ENCODE peak calls at places on chromosomes 1 and 21, in seven cellular contexts. One of them, this sample, is unnamed.

GRCh38 chr1:53165408-53165961 is 23.0 kb upstream of the SLC1A7 start:
- DNase-seq in nephron progenitor cell: no peak
- DNase-seq in lung: no peak
- DNase-seq in activated CD4-positive, alpha-beta memory T cell treated with anti-CD3 and anti-CD28 coated beads for 36 hours: no peak
- DNase-seq in progenitor cell of endocrine pancreas: no peak
- DNase-seq in heart left ventricle: no peak
- DNase-seq in H7: no peak
- DNase-seq in this sample: no peak

GRCh38 chr1:9887070-9887469 is 23.0 kb downstream of the CTNNBIP1 start:
- DNase-seq in nephron progenitor cell: no peak
- DNase-seq in lung: no peak
- DNase-seq in activated CD4-positive, alpha-beta memory T cell treated with anti-CD3 and anti-CD28 coated beads for 36 hours: no peak
- DNase-seq in progenitor cell of endocrine pancreas: no peak
- DNase-seq in heart left ventricle: no peak
- DNase-seq in H7: no peak
- DNase-seq in this sample: no peak

GRCh38 chr1:244296010-244296409 is 155.7 kb downstream of the ADSS2 start:
- DNase-seq in nephron progenitor cell: no peak
- DNase-seq in lung: no peak
- DNase-seq in activated CD4-positive, alpha-beta memory T cell treated with anti-CD3 and anti-CD28 coated beads for 36 hours: no peak
- DNase-seq in progenitor cell of endocrine pancreas: no peak
- DNase-seq in heart left ventricle: no peak
- DNase-seq in H7: no peak
- DNase-seq in this sample: no peak

GRCh38 chr1:116868386-116868785 is 41.3 kb upstream of the PTGFRN start:
- DNase-seq in nephron progenitor cell: no peak
- DNase-seq in lung: no peak
- DNase-seq in activated CD4-positive, alpha-beta memory T cell treated with anti-CD3 and anti-CD28 coated beads for 36 hours: no peak
- DNase-seq in progenitor cell of endocrine pancreas: no peak
- DNase-seq in heart left ventricle: no peak
- DNase-seq in H7: no peak
- DNase-seq in this sample: no peak

GRCh38 chr1:53410100-53410541 is 49.1 kb upstream of the DMRTB1 start:
- DNase-seq in nephron progenitor cell: peak; percentile 37
- DNase-seq in lung: no peak
- DNase-seq in activated CD4-positive, alpha-beta memory T cell treated with anti-CD3 and anti-CD28 coated beads for 36 hours: peak; percentile 53
- DNase-seq in progenitor cell of endocrine pancreas: no peak
- DNase-seq in heart left ventricle: no peak
- DNase-seq in H7: peak; percentile 54
- DNase-seq in this sample: no peak

GRCh38 chr1:202063093-202063492 is 52.7 kb downstream of the ELF3 start:
- DNase-seq in nephron progenitor cell: no peak
- DNase-seq in lung: no peak
- DNase-seq in activated CD4-positive, alpha-beta memory T cell treated with anti-CD3 and anti-CD28 coated beads for 36 hours: no peak
- DNase-seq in progenitor cell of endocrine pancreas: no peak
- DNase-seq in heart left ventricle: no peak
- DNase-seq in H7: peak; percentile 79
- DNase-seq in this sample: no peak

GRCh38 chr1:201376464-201377374 is 761 bp downstream of the TNNT2 start:
- DNase-seq in nephron progenitor cell: peak; percentile 71
- DNase-seq in lung: no peak
- DNase-seq in activated CD4-positive, alpha-beta memory T cell treated with anti-CD3 and anti-CD28 coated beads for 36 hours: peak; percentile 31
- DNase-seq in progenitor cell of endocrine pancreas: peak; percentile 49
- DNase-seq in heart left ventricle: no peak
- DNase-seq in H7: peak; percentile 94
- DNase-seq in this sample: no peak

GRCh38 chr1:9691108-9691445 is 39.5 kb downstream of the PIK3CD start:
- DNase-seq in nephron progenitor cell: no peak
- DNase-seq in lung: no peak
- DNase-seq in activated CD4-positive, alpha-beta memory T cell treated with anti-CD3 and anti-CD28 coated beads for 36 hours: no peak
- DNase-seq in progenitor cell of endocrine pancreas: no peak
- DNase-seq in heart left ventricle: no peak
- DNase-seq in H7: peak; percentile 10
- DNase-seq in this sample: no peak

GRCh38 chr1:38724160-38725131 is 135.1 kb downstream of the RRAGC start:
- DNase-seq in nephron progenitor cell: no peak
- DNase-seq in lung: no peak
- DNase-seq in activated CD4-positive, alpha-beta memory T cell treated with anti-CD3 and anti-CD28 coated beads for 36 hours: no peak
- DNase-seq in progenitor cell of endocrine pancreas: no peak
- DNase-seq in heart left ventricle: no peak
- DNase-seq in H7: no peak
- DNase-seq in this sample: no peak

GRCh38 chr21:38741976-38742309 is 63.8 kb upstream of the ETS2 start:
- DNase-seq in nephron progenitor cell: no peak
- DNase-seq in lung: no peak
- DNase-seq in activated CD4-positive, alpha-beta memory T cell treated with anti-CD3 and anti-CD28 coated beads for 36 hours: no peak
- DNase-seq in progenitor cell of endocrine pancreas: no peak
- DNase-seq in heart left ventricle: no peak
- DNase-seq in H7: no peak
- DNase-seq in this sample: no peak

GRCh38 chr1:53275566-53275965 is 37.2 kb upstream of the MAGOH start:
- DNase-seq in nephron progenitor cell: no peak
- DNase-seq in lung: no peak
- DNase-seq in activated CD4-positive, alpha-beta memory T cell treated with anti-CD3 and anti-CD28 coated beads for 36 hours: no peak
- DNase-seq in progenitor cell of endocrine pancreas: no peak
- DNase-seq in heart left ventricle: no peak
- DNase-seq in H7: no peak
- DNase-seq in this sample: no peak

GRCh38 chr1:52550447-52550846 is 2.4 kb downstream of the TUT4 start:
- DNase-seq in nephron progenitor cell: no peak
- DNase-seq in lung: no peak
- DNase-seq in activated CD4-positive, alpha-beta memory T cell treated with anti-CD3 and anti-CD28 coated beads for 36 hours: no peak
- DNase-seq in progenitor cell of endocrine pancreas: no peak
- DNase-seq in heart left ventricle: no peak
- DNase-seq in H7: no peak
- DNase-seq in this sample: no peak

GRCh38 chr1:162397039-162397448 is 14.9 kb downstream of the SH2D1B start:
- DNase-seq in nephron progenitor cell: no peak
- DNase-seq in lung: no peak
- DNase-seq in activated CD4-positive, alpha-beta memory T cell treated with anti-CD3 and anti-CD28 coated beads for 36 hours: no peak
- DNase-seq in progenitor cell of endocrine pancreas: no peak
- DNase-seq in heart left ventricle: no peak
- DNase-seq in H7: no peak
- DNase-seq in this sample: no peak

GRCh38 chr1:14599787-14600186 is 1.3 kb downstream of the KAZN start:
- DNase-seq in nephron progenitor cell: no peak
- DNase-seq in lung: no peak
- DNase-seq in activated CD4-positive, alpha-beta memory T cell treated with anti-CD3 and anti-CD28 coated beads for 36 hours: no peak
- DNase-seq in progenitor cell of endocrine pancreas: no peak
- DNase-seq in heart left ventricle: no peak
- DNase-seq in H7: no peak
- DNase-seq in this sample: no peak

GRCh38 chr1:37978541-37978940 is 11.3 kb downstream of the SF3A3 start:
- DNase-seq in nephron progenitor cell: no peak
- DNase-seq in lung: no peak
- DNase-seq in activated CD4-positive, alpha-beta memory T cell treated with anti-CD3 and anti-CD28 coated beads for 36 hours: no peak
- DNase-seq in progenitor cell of endocrine pancreas: no peak
- DNase-seq in heart left ventricle: no peak
- DNase-seq in H7: no peak
- DNase-seq in this sample: no peak

GRCh38 chr1:15618685-15619525 is 1.6 kb downstream of the DDI2 start:
- DNase-seq in nephron progenitor cell: no peak
- DNase-seq in lung: no peak
- DNase-seq in activated CD4-positive, alpha-beta memory T cell treated with anti-CD3 and anti-CD28 coated beads for 36 hours: no peak
- DNase-seq in progenitor cell of endocrine pancreas: no peak
- DNase-seq in heart left ventricle: no peak
- DNase-seq in H7: no peak
- DNase-seq in this sample: no peak

GRCh38 chr1:87805661-87806376 is 477.1 kb downstream of the LMO4 start:
- DNase-seq in nephron progenitor cell: no peak
- DNase-seq in lung: no peak
- DNase-seq in activated CD4-positive, alpha-beta memory T cell treated with anti-CD3 and anti-CD28 coated beads for 36 hours: no peak
- DNase-seq in progenitor cell of endocrine pancreas: no peak
- DNase-seq in heart left ventricle: no peak
- DNase-seq in H7: no peak
- DNase-seq in this sample: no peak

GRCh38 chr1:50417946-50418599 is 5.2 kb downstream of the DMRTA2 start:
- DNase-seq in nephron progenitor cell: no peak
- DNase-seq in lung: no peak
- DNase-seq in activated CD4-positive, alpha-beta memory T cell treated with anti-CD3 and anti-CD28 coated beads for 36 hours: no peak
- DNase-seq in progenitor cell of endocrine pancreas: no peak
- DNase-seq in heart left ventricle: no peak
- DNase-seq in H7: peak; percentile 62
- DNase-seq in this sample: no peak

GRCh38 chr1:22490309-22490708 is 38.7 kb downstream of the ZBTB40 start:
- DNase-seq in nephron progenitor cell: no peak
- DNase-seq in lung: no peak
- DNase-seq in activated CD4-positive, alpha-beta memory T cell treated with anti-CD3 and anti-CD28 coated beads for 36 hours: no peak
- DNase-seq in progenitor cell of endocrine pancreas: no peak
- DNase-seq in heart left ventricle: no peak
- DNase-seq in H7: peak; percentile 63
- DNase-seq in this sample: no peak

GRCh38 chr1:234871710-234872262 is 256.9 kb downstream of the TOMM20 start:
- DNase-seq in nephron progenitor cell: no peak
- DNase-seq in lung: no peak
- DNase-seq in activated CD4-positive, alpha-beta memory T cell treated with anti-CD3 and anti-CD28 coated beads for 36 hours: no peak
- DNase-seq in progenitor cell of endocrine pancreas: no peak
- DNase-seq in heart left ventricle: no peak
- DNase-seq in H7: no peak
- DNase-seq in this sample: no peak

GRCh38 chr21:45241357-45241756 is 46.3 kb downstream of the POFUT2 start:
- DNase-seq in nephron progenitor cell: no peak
- DNase-seq in lung: no peak
- DNase-seq in activated CD4-positive, alpha-beta memory T cell treated with anti-CD3 and anti-CD28 coated beads for 36 hours: no peak
- DNase-seq in progenitor cell of endocrine pancreas: no peak
- DNase-seq in heart left ventricle: no peak
- DNase-seq in H7: peak; percentile 7
- DNase-seq in this sample: no peak

GRCh38 chr1:47872871-47873270 is 124.3 kb downstream of the TRABD2B start:
- DNase-seq in nephron progenitor cell: no peak
- DNase-seq in lung: no peak
- DNase-seq in activated CD4-positive, alpha-beta memory T cell treated with anti-CD3 and anti-CD28 coated beads for 36 hours: no peak
- DNase-seq in progenitor cell of endocrine pancreas: no peak
- DNase-seq in heart left ventricle: no peak
- DNase-seq in H7: no peak
- DNase-seq in this sample: no peak

GRCh38 chr1:247212012-247212411 is 40.2 kb upstream of the ZNF124 start:
- DNase-seq in nephron progenitor cell: no peak
- DNase-seq in lung: no peak
- DNase-seq in activated CD4-positive, alpha-beta memory T cell treated with anti-CD3 and anti-CD28 coated beads for 36 hours: no peak
- DNase-seq in progenitor cell of endocrine pancreas: no peak
- DNase-seq in heart left ventricle: no peak
- DNase-seq in H7: no peak
- DNase-seq in this sample: no peak

GRCh38 chr1:15049067-15049466 is 104.5 kb upstream of the TMEM51 start:
- DNase-seq in nephron progenitor cell: no peak
- DNase-seq in lung: no peak
- DNase-seq in activated CD4-positive, alpha-beta memory T cell treated with anti-CD3 and anti-CD28 coated beads for 36 hours: no peak
- DNase-seq in progenitor cell of endocrine pancreas: no peak
- DNase-seq in heart left ventricle: no peak
- DNase-seq in H7: no peak
- DNase-seq in this sample: no peak

GRCh38 chr1:54806931-54807611 is 5.9 kb upstream of the TTC22 start:
- DNase-seq in nephron progenitor cell: no peak
- DNase-seq in lung: no peak
- DNase-seq in activated CD4-positive, alpha-beta memory T cell treated with anti-CD3 and anti-CD28 coated beads for 36 hours: peak; percentile 59
- DNase-seq in progenitor cell of endocrine pancreas: no peak
- DNase-seq in heart left ventricle: no peak
- DNase-seq in H7: no peak
- DNase-seq in this sample: no peak

GRCh38 chr1:56397811-56398231 is 181.5 kb downstream of the PLPP3 start:
- DNase-seq in nephron progenitor cell: no peak
- DNase-seq in lung: no peak
- DNase-seq in activated CD4-positive, alpha-beta memory T cell treated with anti-CD3 and anti-CD28 coated beads for 36 hours: no peak
- DNase-seq in progenitor cell of endocrine pancreas: no peak
- DNase-seq in heart left ventricle: no peak
- DNase-seq in H7: no peak
- DNase-seq in this sample: no peak

GRCh38 chr1:185324118-185324517 is 7.1 kb upstream of the IVNS1ABP start:
- DNase-seq in nephron progenitor cell: no peak
- DNase-seq in lung: no peak
- DNase-seq in activated CD4-positive, alpha-beta memory T cell treated with anti-CD3 and anti-CD28 coated beads for 36 hours: no peak
- DNase-seq in progenitor cell of endocrine pancreas: no peak
- DNase-seq in heart left ventricle: no peak
- DNase-seq in H7: no peak
- DNase-seq in this sample: no peak

GRCh38 chr21:28444567-28444966 is 548.1 kb downstream of the LTN1 start:
- DNase-seq in nephron progenitor cell: no peak
- DNase-seq in lung: no peak
- DNase-seq in activated CD4-positive, alpha-beta memory T cell treated with anti-CD3 and anti-CD28 coated beads for 36 hours: no peak
- DNase-seq in progenitor cell of endocrine pancreas: no peak
- DNase-seq in heart left ventricle: no peak
- DNase-seq in H7: no peak
- DNase-seq in this sample: no peak

GRCh38 chr1:232923739-232924386 is 26.5 kb upstream of the NTPCR start:
- DNase-seq in nephron progenitor cell: no peak
- DNase-seq in lung: no peak
- DNase-seq in activated CD4-positive, alpha-beta memory T cell treated with anti-CD3 and anti-CD28 coated beads for 36 hours: peak; percentile 73
- DNase-seq in progenitor cell of endocrine pancreas: no peak
- DNase-seq in heart left ventricle: no peak
- DNase-seq in H7: no peak
- DNase-seq in this sample: no peak

GRCh38 chr1:88998716-88999115 is 6.3 kb upstream of the KYAT3 start:
- DNase-seq in nephron progenitor cell: peak; percentile 28
- DNase-seq in lung: no peak
- DNase-seq in activated CD4-positive, alpha-beta memory T cell treated with anti-CD3 and anti-CD28 coated beads for 36 hours: no peak
- DNase-seq in progenitor cell of endocrine pancreas: no peak
- DNase-seq in heart left ventricle: no peak
- DNase-seq in H7: peak; percentile 62
- DNase-seq in this sample: no peak

GRCh38 chr1:150973258-150973825 is 1.3 kb downstream of the CERS2 start:
- DNase-seq in nephron progenitor cell: peak; percentile 28
- DNase-seq in lung: no peak
- DNase-seq in activated CD4-positive, alpha-beta memory T cell treated with anti-CD3 and anti-CD28 coated beads for 36 hours: peak; percentile 45
- DNase-seq in progenitor cell of endocrine pancreas: no peak
- DNase-seq in heart left ventricle: no peak
- DNase-seq in H7: peak; percentile 61
- DNase-seq in this sample: no peak

GRCh38 chr21:28492127-28492526 is 500.6 kb downstream of the LTN1 start:
- DNase-seq in nephron progenitor cell: no peak
- DNase-seq in lung: no peak
- DNase-seq in activated CD4-positive, alpha-beta memory T cell treated with anti-CD3 and anti-CD28 coated beads for 36 hours: no peak
- DNase-seq in progenitor cell of endocrine pancreas: no peak
- DNase-seq in heart left ventricle: no peak
- DNase-seq in H7: no peak
- DNase-seq in this sample: no peak

GRCh38 chr1:232179896-232180760 is 449.8 kb downstream of the SIPA1L2 start:
- DNase-seq in nephron progenitor cell: no peak
- DNase-seq in lung: no peak
- DNase-seq in activated CD4-positive, alpha-beta memory T cell treated with anti-CD3 and anti-CD28 coated beads for 36 hours: no peak
- DNase-seq in progenitor cell of endocrine pancreas: no peak
- DNase-seq in heart left ventricle: no peak
- DNase-seq in H7: peak; percentile 48
- DNase-seq in this sample: no peak

GRCh38 chr1:85623061-85623471 is 42.5 kb downstream of the CCN1 start:
- DNase-seq in nephron progenitor cell: no peak
- DNase-seq in lung: no peak
- DNase-seq in activated CD4-positive, alpha-beta memory T cell treated with anti-CD3 and anti-CD28 coated beads for 36 hours: no peak
- DNase-seq in progenitor cell of endocrine pancreas: no peak
- DNase-seq in heart left ventricle: no peak
- DNase-seq in H7: no peak
- DNase-seq in this sample: no peak

GRCh38 chr1:203447147-203447546 is 28.5 kb upstream of the PRELP start:
- DNase-seq in nephron progenitor cell: no peak
- DNase-seq in lung: no peak
- DNase-seq in activated CD4-positive, alpha-beta memory T cell treated with anti-CD3 and anti-CD28 coated beads for 36 hours: no peak
- DNase-seq in progenitor cell of endocrine pancreas: no peak
- DNase-seq in heart left ventricle: no peak
- DNase-seq in H7: no peak
- DNase-seq in this sample: no peak

GRCh38 chr1:246428542-246429308 is 78.4 kb downstream of the SMYD3 start:
- DNase-seq in nephron progenitor cell: no peak
- DNase-seq in lung: no peak
- DNase-seq in activated CD4-positive, alpha-beta memory T cell treated with anti-CD3 and anti-CD28 coated beads for 36 hours: peak; percentile 78
- DNase-seq in progenitor cell of endocrine pancreas: no peak
- DNase-seq in heart left ventricle: no peak
- DNase-seq in H7: no peak
- DNase-seq in this sample: no peak

GRCh38 chr1:48810740-48811139 is 34.0 kb upstream of the BEND5 start:
- DNase-seq in nephron progenitor cell: no peak
- DNase-seq in lung: no peak
- DNase-seq in activated CD4-positive, alpha-beta memory T cell treated with anti-CD3 and anti-CD28 coated beads for 36 hours: no peak
- DNase-seq in progenitor cell of endocrine pancreas: no peak
- DNase-seq in heart left ventricle: no peak
- DNase-seq in H7: no peak
- DNase-seq in this sample: no peak